ENCODE peak calls at places on chromosomes 16 and 17, in five cellular contexts. B is H9; M is CD8-positive, alpha-beta T cell; C is body of pancreas; R is small intestine. Q is an unnamed sample.

GRCh38 chr16:11203111-11203623 is 52.8 kb downstream of the SOCS1 start:
- DNase-seq in B (no peak), M (no peak), C (no peak), R (no peak), Q (no peak)

GRCh38 chr16:90026135-90026534 is 6.9 kb upstream of the DBNDD1 start:
- DNase-seq in B (no peak), M (no peak), C (no peak), R (no peak), Q (no peak)

GRCh38 chr16:46629331-46629843 is 8.2 kb upstream of the SHCBP1 start:
- DNase-seq in B (peak; percentile 63), M (no peak), C (no peak), R (peak; percentile 9), Q (no peak)

GRCh38 chr16:72198021-72198420 is 26.1 kb upstream of the PMFBP1 start:
- DNase-seq in B (no peak), M (no peak), C (peak; percentile 61), R (no peak), Q (peak; percentile 81)

GRCh38 chr17:42554250-42555121 is 1.8 kb downstream of the HSD17B1 start:
- DNase-seq in B (peak; percentile 96), M (peak; percentile 72), C (peak; percentile 88), R (peak; percentile 82), Q (peak; percentile 92)

GRCh38 chr16:69302301-69302700 is 8.8 kb upstream of the VPS4A start:
- DNase-seq in B (no peak), M (no peak), C (no peak), R (no peak), Q (no peak)

GRCh38 chr17:49035470-49036269 is 38.5 kb downstream of the IGF2BP1 start:
- DNase-seq in B (peak; percentile 96), M (peak; percentile 6), C (peak; percentile 52), R (no peak), Q (peak; percentile 83)

GRCh38 chr16:3674513-3675295 is 20.2 kb downstream of the DNASE1 start:
- DNase-seq in B (peak; percentile 60), M (no peak), C (no peak), R (no peak), Q (no peak)

GRCh38 chr16:82092711-82093110 is 57.7 kb downstream of the HSD17B2 start:
- DNase-seq in B (no peak), M (no peak), C (no peak), R (no peak), Q (no peak)

GRCh38 chr17:2111691-2112090 is 56.8 kb downstream of the HIC1 start:
- DNase-seq in B (no peak), M (no peak), C (no peak), R (no peak), Q (no peak)

GRCh38 chr17:5941258-5941657 is 128.9 kb upstream of the WSCD1 start:
- DNase-seq in B (no peak), M (no peak), C (no peak), R (no peak), Q (no peak)

GRCh38 chr17:15092261-15092660 is 172.9 kb downstream of the PMP22 start:
- DNase-seq in B (no peak), M (no peak), C (no peak), R (no peak), Q (no peak)

GRCh38 chr16:84643180-84643583 is 5.1 kb upstream of the KLHL36 start:
- DNase-seq in B (no peak), M (no peak), C (peak; percentile 56), R (no peak), Q (peak; percentile 92)

GRCh38 chr17:42928714-42929496 is 28.3 kb downstream of the G6PC1 start:
- DNase-seq in B (peak; percentile 75), M (no peak), C (peak; percentile 67), R (peak; percentile 86), Q (peak; percentile 34)

GRCh38 chr16:16096161-16096857 is 127.0 kb downstream of the ABCC6 start:
- DNase-seq in B (no peak), M (no peak), C (peak; percentile 48), R (no peak), Q (peak; percentile 78)

GRCh38 chr17:4329838-4330237 is 36.6 kb downstream of the UBE2G1 start:
- DNase-seq in B (no peak), M (no peak), C (no peak), R (no peak), Q (no peak)

GRCh38 chr17:72682597-72682996 is 409.9 kb downstream of the SLC39A11 start:
- DNase-seq in B (no peak), M (no peak), C (no peak), R (peak; percentile 40), Q (no peak)

DNA sequence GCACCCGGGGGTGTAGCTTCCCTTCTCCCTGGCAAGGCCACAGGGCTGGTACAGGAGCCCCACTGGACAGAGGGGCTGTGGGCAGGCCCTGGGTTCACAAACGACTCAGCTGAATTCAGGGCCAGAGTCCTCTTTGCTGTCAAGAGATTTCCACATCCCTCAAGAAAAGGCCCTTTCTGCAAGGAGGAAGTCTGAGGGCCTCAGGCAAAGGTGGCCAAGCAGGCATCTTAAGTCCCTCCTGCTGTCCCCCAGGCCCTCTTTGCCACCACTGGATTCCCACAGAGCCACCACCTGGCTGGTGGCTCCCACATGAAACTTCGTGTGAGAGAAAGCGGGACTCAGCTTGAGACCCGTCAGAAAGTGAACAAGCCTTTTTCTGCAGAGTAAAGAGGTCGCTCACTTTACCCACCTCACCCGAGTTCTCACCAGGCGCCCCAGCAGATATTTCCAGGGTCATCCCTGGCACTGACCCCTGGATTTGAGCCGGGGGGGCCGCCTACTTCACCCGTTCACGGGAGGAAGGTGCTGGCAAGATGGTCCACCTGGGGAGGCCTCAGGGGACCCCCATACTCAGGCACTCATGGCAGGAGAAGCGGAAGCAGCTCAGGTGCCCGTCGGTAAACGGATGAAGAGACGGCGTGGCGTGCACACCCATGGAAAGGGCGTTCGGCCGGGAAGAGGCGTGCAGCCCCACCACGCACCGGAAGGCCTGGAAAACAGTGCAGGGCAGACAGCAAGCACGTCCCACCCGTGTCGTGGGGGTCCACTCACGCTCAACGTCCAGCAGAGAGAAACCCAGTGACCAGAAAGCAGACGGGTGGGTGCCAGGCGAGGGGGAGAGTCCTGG is 3.6 kb downstream of the RNF166 start:
- DNase-seq in B (no peak), M (no peak), C (no peak), R (no peak), Q (no peak)
- H3K27ac ChIP-seq in B (no peak overlapping the region), M (peak overlapping the region; percentile 91), C (no peak overlapping the region), R (peak overlapping the region; percentile 91), Q (no peak overlapping the region)

DNA sequence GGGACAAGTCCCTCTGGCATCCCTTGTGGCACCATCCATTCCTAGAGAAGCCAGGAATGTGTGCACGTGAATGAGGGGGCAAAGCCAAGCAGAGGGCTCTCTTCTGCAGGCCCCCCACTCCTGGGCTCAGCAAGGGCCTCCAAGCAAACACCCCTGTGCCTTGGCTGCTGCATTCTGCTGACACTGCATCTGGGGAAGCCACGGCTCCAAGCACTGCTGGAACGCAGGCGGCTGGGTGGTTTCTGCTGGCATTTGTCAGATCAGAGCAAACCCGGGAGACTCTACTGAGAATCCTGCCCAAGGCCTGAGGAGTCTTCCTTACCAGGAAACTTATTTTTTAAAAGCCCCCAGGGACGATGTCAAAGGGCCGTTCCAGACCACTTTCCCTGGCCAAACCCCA is 23.3 kb downstream of the ATP6V0D1 start:
- DNase-seq in B (no peak), M (no peak), C (no peak), R (no peak), Q (no peak)
- H3K4me1 ChIP-seq in B (no peaks in the 10 kb centered on the region), M (no peaks in the 10 kb centered on the region), C (peaks cover 75% of the 10 kb centered on the region), R (peaks cover 10% of the 10 kb centered on the region), Q (peaks cover 71% of the 10 kb centered on the region)

GRCh38 chr17:67648032-67648761 is 69.5 kb upstream of the NOL11 start:
- DNase-seq in B (no peak), M (no peak), C (peak; percentile 48), R (no peak), Q (no peak)

GRCh38 chr17:67646472-67646871 is 71.3 kb upstream of the NOL11 start:
- DNase-seq in B (no peak), M (no peak), C (no peak), R (no peak), Q (no peak)

GRCh38 chr17:67647482-67647881 is 70.3 kb upstream of the NOL11 start:
- DNase-seq in B (no peak), M (no peak), C (no peak), R (no peak), Q (no peak)

GRCh38 chr17:67652433-67652832 is 65.3 kb upstream of the NOL11 start:
- DNase-seq in B (no peak), M (no peak), C (no peak), R (no peak), Q (no peak)

GRCh38 chr17:67649891-67650290 is 67.8 kb upstream of the NOL11 start:
- DNase-seq in B (peak; percentile 43), M (no peak), C (no peak), R (no peak), Q (no peak)
- H3K27ac ChIP-seq in B (no peak overlapping the region), M (no peak overlapping the region), C (no peak overlapping the region), R (peak overlapping the region; percentile 11), Q (no peak overlapping the region)

GRCh38 chr17:51455931-51456330 is 195.6 kb downstream of the UTP18 start:
- DNase-seq in B (no peak), M (no peak), C (no peak), R (no peak), Q (no peak)

GRCh38 chr17:51456942-51457341 is 196.6 kb downstream of the UTP18 start:
- DNase-seq in B (no peak), M (no peak), C (no peak), R (no peak), Q (no peak)

GRCh38 chr17:51467336-51467735 is 207.0 kb downstream of the UTP18 start:
- DNase-seq in B (no peak), M (no peak), C (no peak), R (no peak), Q (no peak)

DNA sequence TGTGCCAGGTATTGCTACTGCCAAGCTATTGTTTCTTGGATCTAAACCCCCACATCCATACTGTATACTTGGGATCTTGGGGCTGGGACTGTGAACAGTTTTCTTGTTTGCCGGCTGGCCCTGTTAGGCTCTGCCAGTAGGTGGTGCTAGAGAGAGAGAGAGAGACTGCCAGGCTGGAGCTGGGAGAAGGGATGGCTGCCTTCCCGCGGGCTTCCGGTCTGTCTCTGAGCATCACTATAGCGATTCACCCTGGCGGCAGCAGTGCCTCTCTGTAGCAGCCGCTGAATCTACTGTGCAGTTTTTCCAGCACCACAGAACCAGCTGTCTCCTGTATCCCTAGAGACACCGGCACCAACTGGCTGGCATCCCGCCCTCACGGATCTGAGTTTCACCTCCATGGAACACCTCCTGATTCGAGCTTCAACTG is 201.2 kb downstream of the UTP18 start:
- DNase-seq in B (peak; percentile 92), M (peak; percentile 32), C (peak; percentile 65), R (peak; percentile 44), Q (peak; percentile 79)
- H3K4me1 ChIP-seq in B (no peaks in the 10 kb centered on the region), M (no peaks in the 10 kb centered on the region), C (no peaks in the 10 kb centered on the region), R (no peaks in the 10 kb centered on the region), Q (no peaks in the 10 kb centered on the region)